ENCODE peak calls at places on chromosomes 1 and 21, in eight cellular contexts. N is activated CD4-positive, alpha-beta T cell treated with anti-CD3 and anti-CD28 coated beads, Interleukin-2, amount 10 ng/mL, durations not matched to agents 24 days and 14 days; X is BJ; Z is NCI-H1694; U is A172; K is AG08395; A is A549; Q is HT1080. G is an unnamed sample.

GRCh38 chr1:109771712-109772657 is 8.3 kb upstream of the EPS8L3 start:
- DNase-seq in Q (no peak), K (no peak), Z (no peak), U (no peak), X (no peak), A (no peak), N (no peak), G (no peak)

GRCh38 chr1:56034222-56034621 is 545.1 kb downstream of the PLPP3 start:
- DNase-seq in Z (no peak), X (peak), U (peak), A (no peak), K (peak), N (no peak), Q (no peak), G (no peak)

GRCh38 chr1:27616441-27616840 is 12.5 kb upstream of the AHDC1 start:
- DNase-seq in Q (no peak), N (no peak), X (no peak), K (no peak), Z (no peak), A (no peak), U (no peak), G (no peak)

GRCh38 chr1:151613275-151613867 is 1.5 kb downstream of the SNX27 start:
- DNase-seq in K (no peak), Z (no peak), U (no peak), N (no peak), Q (no peak), X (no peak), A (no peak), G (no peak)

GRCh38 chr1:199083680-199084079 is 444.8 kb downstream of the PTPRC start:
- DNase-seq in K (peak), U (no peak), Q (no peak), X (no peak), A (no peak), Z (no peak), N (no peak), G (no peak)

GRCh38 chr1:227065311-227065710 is 125.2 kb downstream of the COQ8A start:
- DNase-seq in A (no peak), U (no peak), X (no peak), N (no peak), Q (no peak), K (no peak), Z (no peak), G (no peak)

GRCh38 chr1:225480825-225481434 is 53.1 kb upstream of the LBR start:
- DNase-seq in Z (peak), A (peak), N (peak), U (peak), K (no peak), Q (peak), X (no peak), G (no peak)

GRCh38 chr1:11765661-11766428 is 3.9 kb downstream of the C1orf167 start:
- DNase-seq in Q (no peak), K (no peak), X (no peak), Z (no peak), A (no peak), N (no peak), U (no peak), G (no peak)

GRCh38 chr1:187313115-187313514 is 484.4 kb downstream of the PLA2G4A start:
- DNase-seq in A (no peak), U (peak), X (no peak), Q (peak), K (no peak), N (no peak), Z (no peak), G (no peak)

GRCh38 chr21:32702702-32703101 is 25.1 kb downstream of the SYNJ1 start:
- DNase-seq in N (peak), A (peak), Q (peak), K (peak), U (peak), X (no peak), Z (no peak), G (no peak)

GRCh38 chr1:73343947-73344346 is 854.0 kb downstream of the LRRIQ3 start:
- DNase-seq in U (no peak), N (no peak), X (no peak), A (no peak), Z (no peak), K (no peak), Q (no peak), G (no peak)

GRCh38 chr1:77288275-77288674 is 6.5 kb downstream of the AK5 start:
- DNase-seq in X (no peak), U (no peak), K (no peak), Z (no peak), Q (peak), A (no peak), N (no peak), G (no peak)

GRCh38 chr21:27806261-27806660 is 839.4 kb upstream of the ADAMTS5 start:
- DNase-seq in K (no peak), Q (no peak), N (no peak), Z (no peak), X (no peak), U (peak), A (no peak), G (no peak)

GRCh38 chr1:202888204-202888506 is 794 bp downstream of the RABIF start:
- DNase-seq in A (no peak), Z (no peak), U (no peak), N (no peak), K (peak), X (peak), Q (no peak), G (peak)

GRCh38 chr1:93447481-93448291 is at the start of gene FNBP1L:
- DNase-seq in Q (peak), U (peak), K (peak), Z (peak), A (peak), N (peak), X (no peak), G (peak)

GRCh38 chr1:156677616-156678596 is 699 bp upstream of the NES start:
- DNase-seq in A (peak), X (no peak), Q (peak), U (peak), Z (peak), K (peak), N (peak), G (peak)

GRCh38 chr1:226311376-226311775 is 2.4 kb upstream of the LIN9 start:
- DNase-seq in N (no peak), Q (no peak), U (no peak), K (no peak), A (no peak), Z (no peak), X (no peak), G (no peak)

GRCh38 chr1:78401148-78401547 is 89.6 kb upstream of the PTGFR start:
- DNase-seq in K (no peak), Q (no peak), U (no peak), Z (no peak), X (no peak), N (no peak), A (no peak), G (no peak)

GRCh38 chr1:226195144-226195543 is 8.6 kb upstream of the ACBD3 start:
- DNase-seq in A (no peak), U (no peak), K (no peak), N (no peak), Z (peak), Q (no peak), X (no peak), G (peak)

GRCh38 chr21:25750085-25750484 is 15.3 kb downstream of the GABPA start:
- DNase-seq in Z (no peak), Q (peak), N (peak), U (no peak), K (no peak), X (no peak), A (no peak), G (no peak)

GRCh38 chr1:173507205-173507846 is 30.2 kb downstream of the PRDX6 start:
- DNase-seq in K (peak), N (no peak), Q (peak), U (peak), Z (no peak), A (peak), X (peak), G (no peak)

GRCh38 chr1:218463194-218464156 is 118.3 kb downstream of the TGFB2 start:
- DNase-seq in N (no peak), K (peak), Q (peak), A (peak), U (peak), X (peak), Z (no peak), G (no peak)

GRCh38 chr1:84724128-84724860 is 34.0 kb upstream of the SSX2IP start:
- DNase-seq in Z (no peak), A (peak), X (no peak), U (no peak), Q (no peak), K (no peak), N (peak), G (no peak)

GRCh38 chr1:154845879-154846278 is 24.2 kb downstream of the KCNN3 start:
- DNase-seq in K (no peak), U (no peak), Q (no peak), A (no peak), X (no peak), Z (no peak), N (no peak), G (no peak)

GRCh38 chr1:41542196-41542955 is 57.9 kb upstream of the EDN2 start:
- DNase-seq in X (no peak), N (no peak), Q (no peak), Z (no peak), K (no peak), A (no peak), U (no peak), G (no peak)

GRCh38 chr1:115524211-115524610 is 117.6 kb upstream of the VANGL1 start:
- DNase-seq in X (no peak), U (no peak), Z (no peak), Q (no peak), A (no peak), K (no peak), N (no peak), G (no peak)

GRCh38 chr1:219281834-219282233 is 108.2 kb downstream of the LYPLAL1 start:
- DNase-seq in U (no peak), K (no peak), Q (no peak), N (no peak), A (peak), Z (no peak), X (no peak), G (no peak)

GRCh38 chr1:216903389-216903754 is 180.1 kb upstream of the ESRRG start:
- DNase-seq in Q (peak), A (no peak), U (peak), N (no peak), K (no peak), Z (peak), X (no peak), G (no peak)

GRCh38 chr1:175887981-175888428 is 144.6 kb upstream of the TNR start:
- DNase-seq in A (peak), K (peak), Q (peak), U (peak), N (peak), X (no peak), Z (peak), G (peak)

GRCh38 chr1:184297244-184297750 is 89.5 kb upstream of the C1orf21 start:
- DNase-seq in K (no peak), X (no peak), Q (no peak), U (no peak), Z (no peak), N (no peak), A (no peak), G (peak)

GRCh38 chr21:45615145-45615711 is 28.3 kb upstream of the PCBP3 start:
- DNase-seq in X (no peak), N (peak), U (peak), K (no peak), Q (peak), Z (no peak), A (peak), G (no peak)

GRCh38 chr1:208174736-208175507 is 69.3 kb downstream of the PLXNA2 start:
- DNase-seq in Q (peak), X (no peak), Z (no peak), K (peak), U (peak), A (no peak), N (no peak), G (no peak)

GRCh38 chr1:231021540-231022031 is 18.5 kb downstream of the FAM89A start:
- DNase-seq in K (no peak), Q (peak), Z (no peak), X (no peak), N (no peak), U (no peak), A (no peak), G (no peak)